ENCODE peak calls at places on chromosome 13, in five cellular contexts. A, X, Q, J and C are unnamed samples.

GRCh38 chr13:93227906-93228801 is 1.5 kb downstream of the GPC6 start:
- DNase-seq in X (peak; percentile 34), A (no peak), Q (peak; percentile 54), J (no peak), C (no peak)

GRCh38 chr13:59364508-59365187 is 799.1 kb downstream of the DIAPH3 start:
- DNase-seq in X (no peak), J (no peak), Q (no peak), A (no peak), C (no peak)

GRCh38 chr13:29435125-29435911 is 160.2 kb downstream of the SLC7A1 start:
- DNase-seq in Q (no peak), X (no peak), J (no peak), A (no peak), C (no peak)

GRCh38 chr13:22698477-22698876 is 482.3 kb upstream of the SGCG start:
- DNase-seq in J (no peak), Q (no peak), X (no peak), A (no peak), C (no peak)

GRCh38 chr13:76882431-76882830 is 3.8 kb downstream of the KCTD12 start:
- DNase-seq in A (no peak), X (no peak), Q (peak; percentile 49), J (no peak), C (no peak)

GRCh38 chr13:41633776-41634175 is 176.4 kb downstream of the RGCC start:
- DNase-seq in X (no peak), Q (no peak), J (no peak), A (no peak), C (no peak)

GRCh38 chr13:108860418-108860817 is 231.0 kb downstream of the MYO16 start:
- DNase-seq in J (no peak), Q (no peak), A (no peak), X (no peak), C (no peak)

GRCh38 chr13:23876265-23876664 is 12.9 kb downstream of the MIPEP start:
- DNase-seq in A (no peak), X (no peak), J (no peak), Q (peak; percentile 58), C (no peak)

GRCh38 chr13:53112522-53112921 is 83.9 kb downstream of the OLFM4 start:
- DNase-seq in Q (no peak), A (no peak), J (no peak), X (no peak), C (no peak)

GRCh38 chr13:30022256-30022655 is 171.8 kb upstream of the UBL3 start:
- DNase-seq in Q (no peak), J (no peak), A (no peak), X (no peak), C (no peak)

GRCh38 chr13:75647126-75647784 is 11.1 kb downstream of the LMO7 start:
- DNase-seq in Q (no peak), A (no peak), X (no peak), J (no peak), C (no peak)

GRCh38 chr13:43196171-43196611 is 172.8 kb downstream of the DNAJC15 start:
- DNase-seq in Q (no peak), J (no peak), A (no peak), X (no peak), C (no peak)

GRCh38 chr13:44401577-44401976 is 28.0 kb downstream of the SERP2 start:
- DNase-seq in Q (no peak), A (no peak), J (no peak), X (no peak), C (no peak)

GRCh38 chr13:44396963-44397580 is 23.4 kb downstream of the SERP2 start:
- DNase-seq in X (no peak), A (no peak), Q (no peak), J (no peak), C (no peak)

GRCh38 chr13:44397766-44398223 is 24.2 kb downstream of the SERP2 start:
- DNase-seq in A (peak; percentile 36), X (no peak), J (no peak), Q (no peak), C (no peak)

GRCh38 chr13:44398606-44399005 is 25.0 kb downstream of the SERP2 start:
- DNase-seq in Q (no peak), J (no peak), X (no peak), A (peak; percentile 7), C (no peak)

GRCh38 chr13:44399045-44399444 is 25.4 kb downstream of the SERP2 start:
- DNase-seq in J (no peak), Q (no peak), A (no peak), X (no peak), C (no peak)
- H3K4me1 ChIP-seq in J (no peaks in the 10 kb centered on the region), Q (no peaks in the 10 kb centered on the region), A (no peaks in the 10 kb centered on the region), X (no peaks in the 10 kb centered on the region), C (no peaks in the 10 kb centered on the region)

GRCh38 chr13:78598382-78598781 is 5.0 kb downstream of the POU4F1 start:
- DNase-seq in X (no peak), A (no peak), J (no peak), Q (no peak), C (no peak)
- H3K27me3 ChIP-seq in X (peaks cover 94% of the 10 kb centered on the region), A (peaks cover 96% of the 10 kb centered on the region), J (peaks cover 66% of the 10 kb centered on the region), Q (peaks cover 79% of the 10 kb centered on the region), C (peaks cover 83% of the 10 kb centered on the region)

GRCh38 chr13:110435331-110435730 is 126.2 kb downstream of the RAB20 start:
- DNase-seq in J (no peak), Q (no peak), X (no peak), A (no peak), C (no peak)

GRCh38 chr13:110438776-110439175 is 122.7 kb downstream of the RAB20 start:
- DNase-seq in A (no peak), X (no peak), J (no peak), Q (no peak), C (no peak)

GRCh38 chr13:110438211-110438610 is 123.3 kb downstream of the RAB20 start:
- DNase-seq in X (no peak), J (no peak), A (no peak), Q (no peak), C (no peak)

GRCh38 chr13:110436276-110436675 is 125.2 kb downstream of the RAB20 start:
- DNase-seq in J (no peak), X (no peak), A (no peak), Q (no peak), C (no peak)

GRCh38 chr13:110436786-110437370 is 124.6 kb downstream of the RAB20 start:
- DNase-seq in Q (no peak), X (no peak), J (no peak), A (no peak), C (no peak)
- H3K4me3 ChIP-seq in Q (no peak overlapping the region), X (no peak overlapping the region), J (no peak overlapping the region), A (no peak overlapping the region), C (no peak overlapping the region)

GRCh38 chr13:106525865-106526264 is 9.6 kb downstream of the EFNB2 start:
- DNase-seq in Q (no peak), A (no peak), J (no peak), X (peak; percentile 41), C (no peak)
- H3K4me1 ChIP-seq in Q (no peaks in the 10 kb centered on the region), A (no peaks in the 10 kb centered on the region), J (no peaks in the 10 kb centered on the region), X (peaks cover 4% of the 10 kb centered on the region), C (no peaks in the 10 kb centered on the region)

GRCh38 chr13:97068964-97069815 is 74.9 kb upstream of the OXGR1 start:
- DNase-seq in X (no peak), A (no peak), J (no peak), Q (no peak), C (no peak)
- H3K27me3 ChIP-seq in X (no peaks in the 10 kb centered on the region), A (no peaks in the 10 kb centered on the region), J (peaks cover 8% of the 10 kb centered on the region), Q (no peaks in the 10 kb centered on the region), C (no peaks in the 10 kb centered on the region)

DNA sequence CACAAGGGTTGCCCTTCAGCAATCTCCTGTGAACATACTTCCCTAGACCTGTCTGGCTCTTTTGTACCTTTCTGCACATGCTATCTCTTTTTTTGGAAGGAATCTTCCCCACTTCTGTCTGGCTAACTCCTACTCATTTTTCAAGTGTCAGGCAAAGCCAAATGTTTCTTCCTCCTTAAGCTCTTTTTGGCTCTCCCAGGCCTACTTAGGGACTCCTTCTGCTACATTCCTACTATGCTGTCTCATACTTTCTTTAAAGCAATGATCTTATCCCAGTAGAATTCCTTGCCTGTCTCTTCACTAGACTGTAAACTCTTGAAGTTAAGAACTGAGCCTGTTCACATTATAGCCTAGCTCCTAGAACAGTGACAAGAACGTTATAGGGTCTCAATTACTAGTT is 114.9 kb upstream of the WASF3 start:
- DNase-seq in X (no peak), Q (no peak), A (no peak), J (no peak), C (no peak)
- H3K4me3 ChIP-seq in X (no peak overlapping the region), Q (no peak overlapping the region), A (no peak overlapping the region), J (no peak overlapping the region), C (no peak overlapping the region)

DNA sequence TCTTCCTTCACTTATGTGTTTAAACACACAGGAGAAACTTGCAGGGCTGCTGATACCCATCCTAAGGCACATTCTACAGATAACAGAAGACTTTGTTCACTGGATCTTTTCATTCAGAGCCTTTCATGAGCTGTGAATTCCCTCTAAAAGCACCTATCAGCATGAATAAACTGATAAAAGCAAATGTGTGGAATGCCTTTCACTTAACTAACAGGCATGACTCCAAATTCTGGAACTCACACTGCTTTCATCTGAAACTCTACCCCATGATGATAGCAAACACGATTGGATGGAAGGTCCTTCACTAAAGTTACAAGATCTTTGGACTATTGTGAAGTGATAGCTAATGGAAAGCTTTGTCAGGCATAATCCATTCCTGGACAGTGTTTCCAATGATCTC is 457.3 kb downstream of the EFNB2 start:
- DNase-seq in Q (no peak), X (no peak), A (no peak), J (no peak), C (no peak)
- H3K4me1 ChIP-seq in Q (no peaks in the 10 kb centered on the region), X (no peaks in the 10 kb centered on the region), A (no peaks in the 10 kb centered on the region), J (no peaks in the 10 kb centered on the region), C (no peaks in the 10 kb centered on the region)